ENCODE peak calls at places on chromosomes 3 and 15, in ten cellular contexts. H is astrocyte, B is upper lobe of left lung, O is kidney epithelial cell, E is fibroblast of the aortic adventitia, I is ovary, D is MM.1S, U is epithelial cell of esophagus, N is uterus, X is GM12865. C is an unnamed sample.

GRCh38 chr3:111619833-111620232 is 24.7 kb upstream of the ZBED2 start:
- DNase-seq in B (no peak), N (no peak), H (peak), X (no peak), D (no peak), O (no peak), E (peak), I (no peak), U (peak), C (no peak)

GRCh38 chr3:14096742-14097141 is 27.9 kb downstream of the CHCHD4 start:
- DNase-seq in U (no peak), H (no peak), I (no peak), B (no peak), D (no peak), X (no peak), N (no peak), E (no peak), O (no peak), C (no peak)

GRCh38 chr3:182920515-182921084 is 59.7 kb downstream of the DCUN1D1 start:
- DNase-seq in O (no peak), E (peak), I (no peak), X (no peak), N (no peak), U (peak), H (peak), D (no peak), B (no peak), C (no peak)

GRCh38 chr3:75136100-75136897 is 521.8 kb upstream of the CNTN3 start:
- DNase-seq in E (no peak), D (no peak), H (no peak), B (peak), N (no peak), I (no peak), O (no peak), U (no peak), X (no peak), C (no peak)

GRCh38 chr3:123834631-123835030 is 49.5 kb downstream of the MYLK start:
- DNase-seq in I (no peak), N (no peak), H (peak), U (peak), X (no peak), B (no peak), O (peak), D (peak), E (peak), C (peak)

GRCh38 chr3:49133226-49133951 is 539 bp upstream of the LAMB2 start:
- DNase-seq in H (peak), X (no peak), O (peak), B (peak), I (peak), E (peak), N (peak), D (no peak), U (peak), C (peak)

GRCh38 chr3:104291437-104291851 is 1075.3 kb upstream of the ALCAM start:
- DNase-seq in E (peak), N (no peak), I (no peak), H (no peak), U (peak), D (peak), X (peak), O (no peak), B (no peak), C (no peak)

GRCh38 chr3:193240850-193241706 is at the start of gene PLAAT1:
- DNase-seq in N (peak), D (peak), U (peak), O (peak), I (peak), X (peak), B (peak), H (peak), E (peak), C (no peak)

GRCh38 chr15:77327168-77327567 is 92.7 kb downstream of the PEAK1 start:
- DNase-seq in N (no peak), H (no peak), E (peak), O (no peak), X (no peak), D (no peak), B (no peak), I (no peak), U (no peak), C (no peak)

GRCh38 chr15:31318429-31318828 is 8.2 kb upstream of the KLF13 start:
- DNase-seq in N (no peak), I (no peak), E (no peak), H (no peak), D (no peak), U (no peak), O (no peak), X (no peak), B (no peak), C (no peak)

GRCh38 chr15:94047566-94047965 is 183.8 kb upstream of the MCTP2 start:
- DNase-seq in O (no peak), I (no peak), H (no peak), B (no peak), U (no peak), X (no peak), E (peak), D (no peak), N (no peak), C (no peak)

GRCh38 chr3:115937054-115937453 is 313.7 kb downstream of the GAP43 start:
- DNase-seq in X (no peak), I (no peak), E (peak), O (no peak), H (no peak), N (no peak), B (no peak), U (peak), D (no peak), C (no peak)

GRCh38 chr3:173690542-173690941 is 293.0 kb downstream of the NLGN1 start:
- DNase-seq in U (peak), X (no peak), N (no peak), D (no peak), E (peak), I (no peak), B (no peak), H (peak), O (no peak), C (no peak)

GRCh38 chr15:32641517-32642059 is at the start of gene SCG5:
- DNase-seq in U (peak), D (no peak), X (no peak), I (no peak), H (peak), O (no peak), N (no peak), B (peak), E (no peak), C (no peak)

GRCh38 chr3:14377838-14378169 is 24.6 kb upstream of the SLC6A6 start:
- DNase-seq in I (no peak), U (no peak), N (no peak), D (no peak), E (no peak), O (no peak), B (no peak), H (no peak), X (peak), C (no peak)

GRCh38 chr15:63407612-63408011 is 26.0 kb upstream of the CA12 start:
- DNase-seq in E (no peak), B (no peak), H (no peak), D (no peak), I (no peak), O (no peak), U (no peak), N (no peak), X (no peak), C (no peak)

GRCh38 chr3:120167488-120167887 is 73.2 kb upstream of the GSK3B start:
- DNase-seq in X (no peak), N (no peak), E (no peak), U (no peak), B (peak), H (no peak), I (no peak), D (no peak), O (no peak), C (no peak)

GRCh38 chr3:123471106-123471505 is 22.2 kb upstream of the ADCY5 start:
- DNase-seq in B (no peak), U (no peak), O (no peak), H (no peak), E (no peak), N (no peak), X (no peak), D (no peak), I (no peak), C (no peak)

GRCh38 chr3:106457278-106458210 is 588.7 kb upstream of the CBLB start:
- DNase-seq in U (peak), N (no peak), I (no peak), X (peak), E (peak), B (no peak), O (peak), D (peak), H (peak), C (peak)

GRCh38 chr3:16523778-16524177 is 10.3 kb upstream of the RFTN1 start:
- DNase-seq in U (peak), E (no peak), O (no peak), N (no peak), B (no peak), H (peak), I (no peak), X (no peak), D (no peak), C (no peak)

GRCh38 chr3:183224581-183224980 is 28.5 kb upstream of the B3GNT5 start:
- DNase-seq in I (no peak), U (no peak), O (no peak), H (no peak), N (no peak), X (peak), E (no peak), B (no peak), D (no peak), C (no peak)

GRCh38 chr3:146532406-146532805 is 12.0 kb downstream of the PLSCR1 start:
- DNase-seq in D (no peak), I (no peak), X (no peak), H (no peak), E (no peak), B (no peak), U (no peak), O (no peak), N (no peak), C (no peak)

GRCh38 chr3:58005662-58006061 is 2.6 kb upstream of the FLNB start:
- DNase-seq in X (no peak), U (peak), I (no peak), O (peak), H (peak), D (no peak), B (no peak), N (no peak), E (peak), C (peak)

GRCh38 chr3:123284399-123285010 is 82.8 kb downstream of the SEC22A start:
- DNase-seq in I (no peak), D (no peak), U (no peak), N (no peak), O (no peak), H (no peak), X (no peak), B (peak), E (no peak), C (no peak)

GRCh38 chr3:65831733-65832425 is 206.8 kb downstream of the MAGI1 start:
- DNase-seq in I (no peak), U (peak), N (no peak), D (no peak), O (no peak), H (peak), X (peak), B (no peak), E (peak), C (peak)

GRCh38 chr3:133927543-133928066 is 31.9 kb upstream of the RAB6B start:
- DNase-seq in I (peak), B (peak), D (peak), N (no peak), U (peak), O (no peak), E (no peak), X (peak), H (no peak), C (no peak)

DNA sequence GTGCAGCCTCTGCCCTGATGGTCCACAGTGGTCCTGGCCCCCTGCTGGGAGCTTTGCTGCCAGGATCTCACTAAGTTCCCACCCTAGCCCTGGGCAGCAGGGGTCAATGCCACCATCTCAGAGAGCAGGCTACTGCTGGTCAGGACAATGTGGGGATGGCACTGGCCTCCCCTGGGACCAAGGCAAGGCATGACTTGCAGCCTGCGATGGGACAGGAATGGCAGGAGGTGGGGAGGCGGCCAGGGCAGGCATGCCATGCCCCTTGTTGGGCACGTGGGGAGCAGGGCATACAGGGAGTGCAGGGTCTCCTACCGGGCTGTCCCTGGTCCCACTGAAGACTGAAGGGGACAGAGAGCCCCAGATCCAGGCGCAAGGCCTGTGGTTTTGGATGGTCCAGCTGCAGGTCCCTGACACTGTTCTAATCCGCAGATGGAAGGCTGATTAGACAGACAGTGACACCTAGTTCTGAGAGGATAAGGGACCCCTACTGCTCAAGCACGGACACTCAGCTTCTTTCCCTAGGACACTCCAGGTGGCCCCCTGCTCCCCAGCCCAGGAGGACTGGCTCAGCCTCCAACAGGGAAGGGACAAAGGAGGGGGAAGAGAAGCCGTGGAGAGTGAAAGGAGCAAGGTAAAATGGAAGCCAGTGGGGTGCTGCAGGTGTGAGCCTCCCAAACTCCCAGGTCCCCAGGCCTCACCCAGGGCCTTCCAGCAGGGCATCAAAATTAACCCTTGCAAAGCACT is 69.2 kb upstream of the RPL32 start:
- DNase-seq in X (no peak), N (no peak), I (no peak), H (no peak), E (no peak), B (no peak), D (no peak), O (no peak), U (no peak), C (no peak)
- H3K4me3 ChIP-seq in X (no peak), N (no peak), I (no peak), H (no peak), E (no peak), B (no peak), D (no peak), O (no peak), U (no peak), C (no peak)

DNA sequence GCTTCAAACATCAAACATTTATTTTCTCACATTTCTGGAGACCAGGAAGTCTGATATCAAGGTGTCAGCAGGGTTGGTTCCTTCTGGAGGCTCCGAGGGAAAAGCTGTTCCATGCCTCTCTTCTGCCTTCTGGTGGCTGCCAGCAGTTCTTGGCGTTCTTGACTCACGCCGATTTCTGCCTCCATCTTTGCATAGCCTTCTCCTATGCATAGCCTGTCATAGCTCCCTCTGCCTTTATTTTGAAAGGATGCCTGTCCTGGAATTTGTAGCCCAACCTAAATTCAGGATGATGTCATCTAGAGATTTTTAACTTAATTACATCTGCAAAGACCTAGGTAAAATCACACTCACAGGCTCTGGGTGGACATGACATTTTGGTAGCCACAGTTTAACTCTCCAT is 70.4 kb downstream of the RGMA start:
- DNase-seq in I (no peak), O (no peak), N (no peak), U (no peak), E (peak), H (no peak), D (no peak), B (no peak), X (no peak), C (no peak)
- TF ChIP-seq CTCF in I (no peak), O (peak), N (no peak), U (peak), E (peak), H (peak), D (no peak), B (no peak), X (no peak), C (peak)

GRCh38 chr3:132625613-132626012 is 28.5 kb downstream of the ACKR4 start:
- DNase-seq in D (no peak), B (no peak), E (no peak), O (no peak), H (no peak), U (no peak), X (peak), N (no peak), I (no peak), C (no peak)
- H3K4me3 ChIP-seq in D (no peak), B (no peak), E (no peak), O (no peak), H (no peak), U (no peak), X (no peak), N (no peak), I (no peak), C (no peak)

GRCh38 chr3:72346526-72346926 is 501.7 kb downstream of the SHQ1 start:
- DNase-seq in X (peak), E (peak), U (peak), N (peak), B (no peak), O (peak), D (no peak), I (no peak), H (peak), C (peak)

GRCh38 chr3:72345980-72346379 is 502.3 kb downstream of the SHQ1 start:
- DNase-seq in I (no peak), E (no peak), D (no peak), N (no peak), X (no peak), B (no peak), O (no peak), U (no peak), H (no peak), C (no peak)

GRCh38 chr3:72345237-72345878 is 502.9 kb downstream of the SHQ1 start:
- DNase-seq in E (no peak), O (no peak), D (no peak), I (no peak), H (peak), U (no peak), B (no peak), N (no peak), X (no peak), C (no peak)

GRCh38 chr3:72348357-72348756 is 499.9 kb downstream of the SHQ1 start:
- DNase-seq in B (no peak), X (no peak), U (no peak), D (no peak), I (no peak), H (no peak), N (no peak), O (no peak), E (no peak), C (no peak)

DNA sequence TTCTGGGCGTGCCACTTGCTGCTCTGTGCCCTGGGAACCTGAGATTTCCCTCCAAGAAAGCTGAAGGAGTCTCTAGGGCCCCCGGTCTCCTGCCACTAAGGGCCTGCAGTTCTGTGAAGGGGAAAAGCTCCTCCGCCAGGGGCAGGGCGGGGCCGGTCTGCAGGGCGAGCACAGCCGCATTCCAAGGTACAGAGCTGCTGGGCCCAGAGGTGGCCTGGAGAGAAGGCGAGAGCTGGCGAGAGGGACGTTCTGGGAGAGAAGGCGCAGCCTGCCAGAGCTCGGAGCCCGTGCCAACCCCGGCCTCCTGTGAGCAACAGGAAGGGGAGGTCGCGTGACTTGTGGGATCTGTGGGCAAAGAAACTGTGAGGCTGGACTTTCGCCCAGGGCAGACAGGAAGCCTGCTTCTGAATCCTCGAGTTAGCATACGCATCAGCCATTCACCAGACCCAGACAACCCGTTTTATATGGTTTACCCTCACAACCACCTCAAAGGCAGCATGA is 500.4 kb downstream of the SHQ1 start:
- DNase-seq in U (peak), X (peak), N (peak), B (peak), I (no peak), H (peak), D (no peak), E (peak), O (no peak), C (peak)
- TF ChIP-seq CTCF in U (no peak), X (peak), N (no peak), B (no peak), I (no peak), H (no peak), D (no peak), E (no peak), O (no peak), C (peak)

DNA sequence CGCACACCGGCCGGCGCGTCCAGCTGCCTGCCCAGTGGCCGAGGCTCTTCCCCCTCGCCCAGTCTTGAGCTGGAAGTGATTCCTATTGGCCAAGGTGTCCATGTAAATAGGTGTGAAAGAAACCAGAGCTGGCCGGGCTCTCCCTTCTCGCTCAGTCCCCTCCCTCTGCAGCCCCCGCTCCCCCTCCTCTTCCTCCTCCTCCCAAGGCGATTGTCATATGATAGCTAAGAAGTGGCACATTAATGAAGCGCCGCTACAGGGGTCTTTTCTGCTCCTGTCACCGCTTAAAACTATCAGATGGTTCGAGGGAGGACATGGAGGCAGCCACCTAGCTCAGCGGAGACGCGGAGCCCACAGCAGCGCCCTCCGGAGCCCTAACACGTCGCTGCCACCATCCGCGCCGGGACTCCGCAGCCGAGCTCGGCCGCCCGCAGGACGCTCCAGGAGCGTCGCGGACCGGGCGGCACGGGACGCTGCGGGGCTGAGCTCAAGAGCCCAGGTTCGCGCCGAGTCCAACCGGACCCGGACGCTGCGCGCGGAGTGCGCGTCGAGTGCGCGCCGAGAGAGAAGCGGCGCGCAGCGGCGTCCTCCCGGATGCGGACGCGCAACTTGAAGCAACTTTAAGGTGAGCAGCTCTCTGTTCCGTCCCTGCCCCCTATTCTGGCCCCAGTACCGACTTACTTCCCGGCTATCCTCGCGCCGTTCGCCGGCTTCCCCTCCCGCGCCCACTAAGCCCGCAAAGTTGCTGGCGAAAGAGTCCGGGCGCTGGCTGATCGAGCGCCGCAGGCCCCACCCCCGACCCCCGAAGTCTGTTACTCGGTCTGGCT is at the start of gene FOXB1:
- DNase-seq in D (no peak), E (no peak), N (no peak), X (no peak), U (no peak), I (no peak), H (no peak), B (peak), O (no peak), C (no peak)
- H3K4me3 ChIP-seq in D (no peak), E (no peak), N (no peak), X (no peak), U (no peak), I (no peak), H (peak), B (peak), O (no peak), C (no peak)

GRCh38 chr15:84868037-84868880 is 16.2 kb upstream of the SLC28A1 start:
- DNase-seq in B (no peak), D (no peak), I (no peak), O (no peak), U (no peak), N (no peak), E (no peak), H (no peak), X (no peak), C (no peak)
- TF ChIP-seq CTCF in B (no peak), D (no peak), I (no peak), O (no peak), U (no peak), N (no peak), E (no peak), H (no peak), X (no peak), C (no peak)

C was measured in AG09309.